ENCODE peak calls at places on chromosomes 4 and X, in five cellular contexts. E is H9, M is mesendoderm, Y is H1, I is IMR-90. Z is an unnamed sample. For H3K4me1, the result is how much of the 10 kb centered on the place peaks cover.

GRCh38 chrX:12945494-12945893 is 29.4 kb upstream of the TMSB4X start:
- DNase-seq in E (no peak), M (no peak), Y (no peak), I (no peak), Z (no peak)

GRCh38 chr4:153152453-153153338 is 51.5 kb upstream of the TRIM2 start:
- DNase-seq in E (no peak), M (peak), Y (no peak), I (peak), Z (peak)

GRCh38 chr4:75512336-75513211 is 1.6 kb downstream of the RCHY1 start:
- DNase-seq in E (no peak), M (peak), Y (no peak), I (peak), Z (peak)

GRCh38 chrX:128458888-128459287 is 406.7 kb upstream of the ACTRT1 start:
- DNase-seq in E (no peak), M (no peak), Y (no peak), I (peak), Z (no peak)

GRCh38 chr4:125541836-125542235 is 227.1 kb downstream of the FAT4 start:
- DNase-seq in E (no peak), M (no peak), Y (no peak), I (no peak), Z (no peak)

GRCh38 chrX:15679246-15679645 is 14.6 kb upstream of the CLTRN start:
- DNase-seq in E (no peak), M (no peak), Y (no peak), I (no peak), Z (no peak)

GRCh38 chrX:10190367-10190766 is 33.6 kb downstream of the CLCN4 start:
- DNase-seq in E (no peak), M (peak), Y (no peak), I (peak), Z (peak)

GRCh38 chrX:104565791-104566687 is at the start of gene IL1RAPL2:
- DNase-seq in E (peak), M (peak), Y (peak), I (no peak), Z (peak)

GRCh38 chr4:136893638-136894037 is 638.7 kb downstream of the PCDH18 start:
- DNase-seq in E (no peak), M (no peak), Y (no peak), I (no peak), Z (peak)

GRCh38 chr4:73917081-73917501 is 47.9 kb downstream of the CXCL1 start:
- DNase-seq in E (no peak), M (no peak), Y (no peak), I (peak), Z (peak)

GRCh38 chr4:4457803-4458550 is 71.1 kb downstream of the NSG1 start:
- DNase-seq in E (peak), M (peak), Y (no peak), I (peak), Z (peak)

GRCh38 chrX:123924181-123924580 is 37.3 kb upstream of the STAG2 start:
- DNase-seq in E (peak), M (peak), Y (no peak), I (no peak), Z (no peak)

GRCh38 chr4:117529401-117529800 is 444.0 kb upstream of the TRAM1L1 start:
- DNase-seq in E (no peak), M (no peak), Y (no peak), I (no peak), Z (no peak)

GRCh38 chrX:12771445-12772069 is 19.7 kb upstream of the PRPS2 start:
- DNase-seq in E (peak), M (peak), Y (no peak), I (peak), Z (peak)

GRCh38 chr4:101187837-101188236 is 159.5 kb downstream of the PPP3CA start:
- DNase-seq in E (no peak), M (no peak), Y (no peak), I (no peak), Z (no peak)

GRCh38 chr4:174260099-174260498 is 23.4 kb downstream of the FBXO8 start:
- DNase-seq in E (no peak), M (peak), Y (no peak), I (peak), Z (peak)

GRCh38 chrX:41397768-41398167 is 49.4 kb upstream of the NYX start:
- DNase-seq in E (no peak), M (no peak), Y (no peak), I (no peak), Z (no peak)

GRCh38 chrX:41389311-41389888 is 55.4 kb downstream of the DDX3X start:
- DNase-seq in E (no peak), M (no peak), Y (no peak), I (no peak), Z (no peak)

GRCh38 chrX:41391606-41392005 is 55.5 kb upstream of the NYX start:
- DNase-seq in E (no peak), M (no peak), Y (no peak), I (no peak), Z (no peak)

GRCh38 chrX:41397228-41397627 is 49.9 kb upstream of the NYX start:
- DNase-seq in E (no peak), M (no peak), Y (no peak), I (no peak), Z (no peak)

DNA sequence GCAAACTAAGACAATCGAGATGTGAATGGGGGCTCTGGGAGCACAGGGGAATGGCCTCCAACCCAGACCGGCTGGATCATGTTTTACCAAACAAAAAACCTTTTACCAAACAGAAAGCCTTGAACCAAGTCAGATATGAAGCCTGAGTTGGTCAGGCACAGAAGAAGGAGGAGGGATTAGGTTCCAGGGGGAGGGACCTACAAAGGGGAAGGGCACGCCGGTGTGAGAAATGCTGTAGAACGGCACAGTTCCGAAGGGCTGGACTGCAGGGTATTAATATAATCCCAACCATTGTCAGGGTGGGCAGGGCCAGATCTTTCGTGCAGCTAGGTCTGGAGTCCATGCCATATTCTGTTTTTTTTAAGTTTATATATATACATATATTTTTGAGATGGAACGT is 52.9 kb upstream of the NYX start:
- DNase-seq in E (no peak), M (no peak), Y (no peak), I (no peak), Z (no peak)
- H2AK5ac ChIP-seq in E (no peak), M (no peak), Y (no peak), I (no peak), Z (no peak)

GRCh38 chr4:1722551-1723071 is 1.3 kb downstream of the TACC3 start:
- DNase-seq in E (peak), M (no peak), Y (no peak), I (no peak), Z (peak)

GRCh38 chr4:1721003-1721665 is at the start of the genes TACC3 and TMEM129:
- DNase-seq in E (peak), M (peak), Y (peak), I (peak), Z (peak)

GRCh38 chr4:1725521-1725920 is 4.2 kb downstream of the TACC3 start:
- DNase-seq in E (peak), M (no peak), Y (no peak), I (no peak), Z (no peak)

GRCh38 chr4:1721666-1722550 is 587 bp downstream of the TACC3 start:
- DNase-seq in E (peak), M (no peak), Y (no peak), I (no peak), Z (no peak)

GRCh38 chr4:1723131-1723801 is 1.9 kb downstream of the TACC3 start:
- DNase-seq in E (no peak), M (no peak), Y (no peak), I (no peak), Z (no peak)
- H3K4me1 ChIP-seq in E (under half), M (under half), Y (under half), I (under half), Z (half or more)

GRCh38 chrX:94401426-94401825 is 727.4 kb downstream of the FAM133A start:
- DNase-seq in E (no peak), M (no peak), Y (no peak), I (no peak), Z (no peak)
- H2AK5ac ChIP-seq in E (no peak), M (no peak), Y (peak), I (no peak), Z (no peak)

DNA sequence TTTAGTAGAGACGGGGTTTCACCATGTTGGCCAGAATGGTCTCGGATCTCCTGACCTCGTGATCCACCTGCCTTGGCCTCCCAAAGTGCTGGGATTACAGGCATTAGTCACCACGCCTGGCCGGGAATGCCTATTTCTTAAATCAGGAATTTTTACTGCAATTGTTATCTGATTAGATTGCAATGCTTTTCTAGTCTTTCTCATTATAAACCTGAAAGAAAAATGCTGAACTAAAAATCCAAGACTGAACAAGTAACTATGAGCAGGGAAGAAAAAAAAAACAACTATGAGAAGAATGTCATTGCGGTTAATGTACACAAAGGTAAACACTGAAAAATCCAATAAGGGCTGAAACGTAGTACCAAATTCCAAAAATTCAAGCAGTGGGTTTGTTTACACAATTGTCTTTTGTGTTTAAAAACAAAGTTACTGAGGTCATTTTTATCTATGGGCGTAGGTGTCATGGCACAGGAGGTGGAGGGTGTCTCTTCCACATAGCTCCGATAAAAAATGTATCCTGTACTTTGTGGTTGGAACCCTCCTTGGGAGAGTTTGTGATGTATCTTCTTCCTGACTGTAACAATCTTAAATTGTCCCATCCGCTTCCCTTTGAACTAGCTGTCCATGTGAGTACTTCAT is 11.0 kb upstream of the TMEM156 start:
- DNase-seq in E (no peak), M (peak), Y (no peak), I (peak), Z (peak)
- H3K4me1 ChIP-seq in E (under half), M (under half), Y (under half), I (under half), Z (under half)

GRCh38 chr4:8156617-8157016 is 2.0 kb downstream of the ABLIM2 start:
- DNase-seq in E (no peak), M (no peak), Y (no peak), I (no peak), Z (no peak)

GRCh38 chr4:8158710-8159521 is at the start of gene ABLIM2:
- DNase-seq in E (peak), M (peak), Y (peak), I (peak), Z (peak)

GRCh38 chr4:8157944-8158709 is 486 bp downstream of the ABLIM2 start:
- DNase-seq in E (no peak), M (no peak), Y (no peak), I (no peak), Z (peak)

GRCh38 chr4:8155660-8156421 is 2.8 kb downstream of the ABLIM2 start:
- DNase-seq in E (no peak), M (peak), Y (no peak), I (no peak), Z (no peak)

DNA sequence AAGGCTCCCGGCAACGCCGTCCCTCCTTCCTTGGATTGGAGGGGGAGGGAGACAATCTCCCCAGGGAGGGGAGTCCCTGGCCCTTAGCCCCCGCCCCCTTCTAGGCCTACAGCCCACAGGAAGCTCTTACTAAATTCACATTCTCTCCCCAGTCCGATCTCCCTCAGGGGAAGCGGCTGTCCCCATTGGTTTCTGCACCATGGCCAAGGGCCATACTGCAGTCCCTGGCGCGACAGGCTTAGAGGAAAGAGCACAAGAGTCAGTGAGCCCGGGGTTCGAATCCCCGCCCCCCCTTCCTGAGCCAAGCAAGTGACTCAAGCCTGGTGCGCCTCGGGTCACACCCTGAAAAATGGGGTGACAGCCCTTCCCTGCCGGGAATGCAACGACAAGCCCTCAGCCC is 1.1 kb downstream of the ABLIM2 start:
- DNase-seq in E (peak), M (no peak), Y (no peak), I (no peak), Z (no peak)
- H2AK5ac ChIP-seq in E (no peak), M (no peak), Y (no peak), I (no peak), Z (no peak)

Z was measured in mesenchymal stem cell.